ENCODE peak calls at places on chromosomes 13 and 19, in five cellular contexts. L is ascending aorta; U is left ventricle myocardium inferior; X is hepatocyte; V is CD8-positive, alpha-beta T cell. C is an unnamed sample.

GRCh38 chr13:60001892-60002291 is 161.8 kb downstream of the DIAPH3 start:
- DNase-seq in L (no peak), U (no peak), X (no peak), V (no peak), C (no peak)

GRCh38 chr19:40413291-40413994 is at the start of gene PRX:
- DNase-seq in L (no peak), U (no peak), X (no peak), V (no peak), C (no peak)

GRCh38 chr13:31064636-31065035 is 97.1 kb downstream of the HSPH1 start:
- DNase-seq in L (no peak), U (no peak), X (no peak), V (no peak), C (no peak)

GRCh38 chr13:100673376-100673830 is 1.2 kb downstream of the TMTC4 start:
- DNase-seq in L (no peak), U (no peak), X (peak), V (no peak), C (no peak)

GRCh38 chr19:43798546-43799409 is 3.5 kb downstream of the LYPD5 start:
- DNase-seq in L (no peak), U (no peak), X (peak), V (peak), C (no peak)

GRCh38 chr13:113123226-113124150 is 889 bp downstream of the F10 start:
- DNase-seq in L (no peak), U (no peak), X (no peak), V (no peak), C (no peak)

GRCh38 chr13:24110011-24110410 is 50.5 kb upstream of the SPATA13 start:
- DNase-seq in L (no peak), U (no peak), X (no peak), V (no peak), C (no peak)

GRCh38 chr19:39623946-39624345 is 21.6 kb downstream of the LGALS13 start:
- DNase-seq in L (no peak), U (no peak), X (no peak), V (no peak), C (no peak)

GRCh38 chr19:15323496-15324235 is 8.7 kb downstream of the BRD4 start:
- DNase-seq in L (no peak), U (peak), X (peak), V (no peak), C (no peak)

GRCh38 chr19:27861411-27861975 is 1351.5 kb downstream of the UQCRFS1 start:
- DNase-seq in L (no peak), U (no peak), X (no peak), V (no peak), C (no peak)

GRCh38 chr13:103731959-103732358 is 665.7 kb upstream of the SLC10A2 start:
- DNase-seq in L (no peak), U (no peak), X (no peak), V (no peak), C (no peak)

GRCh38 chr19:39411832-39412099 is 703 bp upstream of the PLEKHG2 start:
- DNase-seq in L (peak), U (peak), X (peak), V (peak), C (no peak)

GRCh38 chr19:13132471-13133166 is 14.6 kb downstream of the NACC1 start:
- DNase-seq in L (no peak), U (no peak), X (peak), V (peak), C (no peak)

GRCh38 chr13:28337196-28338045 is 157.5 kb downstream of the FLT1 start:
- DNase-seq in L (no peak), U (no peak), X (no peak), V (no peak), C (no peak)

GRCh38 chr13:113762538-113762937 is 3.5 kb downstream of the TMEM255B start:
- DNase-seq in L (no peak), U (no peak), X (no peak), V (no peak), C (no peak)

GRCh38 chr13:29746167-29746677 is 104.2 kb downstream of the UBL3 start:
- DNase-seq in L (no peak), U (no peak), X (no peak), V (no peak), C (no peak)

GRCh38 chr19:13881692-13882418 is 4.9 kb downstream of the NANOS3 start:
- DNase-seq in L (no peak), U (no peak), X (no peak), V (peak), C (no peak)

GRCh38 chr13:29754486-29754806 is 96.0 kb downstream of the UBL3 start:
- DNase-seq in L (no peak), U (no peak), X (no peak), V (no peak), C (no peak)

GRCh38 chr13:80363890-80364503 is 23.1 kb upstream of the SPRY2 start:
- DNase-seq in L (no peak), U (no peak), X (peak), V (no peak), C (no peak)

GRCh38 chr13:44054525-44054924 is 174.8 kb downstream of the LACC1 start:
- DNase-seq in L (no peak), U (no peak), X (no peak), V (no peak), C (no peak)

GRCh38 chr13:47826481-47826880 is 174.6 kb downstream of the SUCLA2 start:
- DNase-seq in L (no peak), U (no peak), X (peak), V (no peak), C (no peak)

GRCh38 chr13:87234981-87235380 is 436.2 kb upstream of the SLITRK5 start:
- DNase-seq in L (no peak), U (no peak), X (no peak), V (no peak), C (no peak)

GRCh38 chr19:23790641-23791488 is 32.2 kb upstream of the ZNF681 start:
- DNase-seq in L (no peak), U (no peak), X (no peak), V (no peak), C (no peak)

GRCh38 chr19:49749055-49749716 is 13.9 kb downstream of the TSKS start:
- DNase-seq in L (no peak), U (no peak), X (no peak), V (no peak), C (no peak)

GRCh38 chr13:50740052-50740741 is 103.3 kb downstream of the DLEU7 start:
- DNase-seq in L (no peak), U (no peak), X (no peak), V (no peak), C (no peak)

GRCh38 chr13:50326746-50327145 is 311.5 kb downstream of the KCNRG start:
- DNase-seq in L (no peak), U (no peak), X (no peak), V (no peak), C (no peak)

GRCh38 chr19:38684078-38684861 is 36.8 kb downstream of the ACTN4 start:
- DNase-seq in L (peak), U (peak), X (peak), V (no peak), C (no peak)

GRCh38 chr19:888615-889385 is 4.2 kb downstream of the MED16 start:
- DNase-seq in L (no peak), U (no peak), X (no peak), V (peak), C (no peak)

GRCh38 chr13:81957121-81957520 is 1616.2 kb upstream of the SPRY2 start:
- DNase-seq in L (no peak), U (no peak), X (no peak), V (no peak), C (no peak)

GRCh38 chr13:114110091-114110829 is 22.2 kb downstream of the RASA3 start:
- DNase-seq in L (no peak), U (no peak), X (no peak), V (peak), C (no peak)

GRCh38 chr13:31951215-31951678 is 80.3 kb upstream of the FRY start:
- DNase-seq in L (peak), U (peak), X (peak), V (no peak), C (no peak)

GRCh38 chr19:40266111-40266510 is 19.0 kb downstream of the AKT2 start:
- DNase-seq in L (no peak), U (peak), X (no peak), V (no peak), C (no peak)

GRCh38 chr13:101424381-101425155 is 8.3 kb upstream of the NALCN start:
- DNase-seq in L (no peak), U (no peak), X (no peak), V (no peak), C (no peak)

GRCh38 chr19:34184880-34185491 is 12.7 kb downstream of the LSM14A start:
- DNase-seq in L (no peak), U (no peak), X (no peak), V (no peak), C (no peak)

GRCh38 chr13:73273737-73274136 is 214.9 kb downstream of the KLF5 start:
- DNase-seq in L (no peak), U (no peak), X (no peak), V (no peak), C (no peak)

GRCh38 chr13:46361535-46361934 is 25.5 kb downstream of the RUBCNL start:
- DNase-seq in L (no peak), U (no peak), X (no peak), V (no peak), C (no peak)

DNA sequence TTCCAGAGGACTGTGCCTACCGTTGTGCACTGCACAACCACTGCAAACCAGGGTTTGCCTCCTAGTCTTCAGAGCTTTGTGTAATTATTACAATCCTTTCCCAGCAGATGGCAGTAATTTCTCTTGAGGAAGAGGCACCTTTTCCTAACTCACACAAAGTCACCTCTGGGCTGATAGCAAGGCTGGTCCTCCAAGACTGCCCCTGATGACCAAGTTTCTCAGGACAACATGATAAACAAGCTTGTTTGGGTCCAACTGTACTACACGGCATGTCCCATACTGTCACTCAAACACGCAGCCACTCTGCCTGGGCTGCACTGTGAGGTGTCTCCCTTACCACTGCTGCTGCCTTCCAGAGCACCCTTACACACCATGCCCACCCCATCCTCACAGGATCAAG is 39.3 kb downstream of the RFXAP start:
- DNase-seq in L (no peak), U (no peak), X (peak), V (no peak), C (no peak)
- TF ChIP-seq CTCF in L (peak), U (peak), X (peak), V (no peak), C (peak)

GRCh38 chr19:11321206-11322126 is 18.0 kb downstream of the RAB3D start:
- DNase-seq in L (no peak), U (no peak), X (no peak), V (no peak), C (no peak)
- TF ChIP-seq CTCF in L (no peak), U (no peak), X (no peak), V (no peak), C (no peak)

GRCh38 chr13:21557995-21558394 is 46.0 kb downstream of the MICU2 start:
- DNase-seq in L (no peak), U (no peak), X (no peak), V (no peak), C (no peak)
- TF ChIP-seq CTCF in L (no peak), U (peak), X (peak), V (peak), C (peak)

GRCh38 chr19:6963937-6964336 is 57.3 kb downstream of the MBD3L2B start:
- DNase-seq in L (no peak), U (no peak), X (no peak), V (peak), C (no peak)

GRCh38 chr19:6967962-6968361 is 53.3 kb downstream of the MBD3L2B start:
- DNase-seq in L (no peak), U (no peak), X (no peak), V (no peak), C (no peak)

GRCh38 chr19:6958786-6959185 is 62.4 kb downstream of the MBD3L2B start:
- DNase-seq in L (no peak), U (no peak), X (no peak), V (no peak), C (no peak)

GRCh38 chr19:6963259-6963852 is 57.9 kb downstream of the MBD3L2B start:
- DNase-seq in L (no peak), U (no peak), X (no peak), V (no peak), C (no peak)
- TF ChIP-seq CTCF in L (no peak), U (no peak), X (no peak), V (no peak), C (no peak)

GRCh38 chr13:110507678-110508381 is 53.7 kb downstream of the RAB20 start:
- DNase-seq in L (no peak), U (peak), X (peak), V (no peak), C (no peak)
- TF ChIP-seq CTCF in L (no peak), U (peak), X (peak), V (no peak), C (no peak)